ENCODE peak calls at places on chromosome 11, in five cellular contexts. L is NCI-H1092; Z is A549; I is activated T-helper 1 cell treated with anti-CD3 and anti-CD28 coated beads, Interleukin-2, amount 50 U/mL, for 16 hours; S is iris pigment epithelial cell. U is an unnamed sample.

GRCh38 chr11:2314525-2315394 is 12.9 kb downstream of the TSPAN32 start:
- DNase-seq in L (peak; percentile 96), Z (no peak), I (no peak), S (peak; percentile 43), U (peak; percentile 96)

GRCh38 chr11:63814383-63814736 is 1.1 kb downstream of the SPINDOC start:
- DNase-seq in L (no peak), Z (no peak), I (no peak), S (peak; percentile 28), U (no peak)

GRCh38 chr11:130449996-130450419 is 1.6 kb downstream of the ADAMTS15 start:
- DNase-seq in L (no peak), Z (no peak), I (no peak), S (peak; percentile 62), U (peak; percentile 90)

GRCh38 chr11:15569626-15570025 is 454.9 kb downstream of the INSC start:
- DNase-seq in L (no peak), Z (no peak), I (no peak), S (no peak), U (peak; percentile 27)

GRCh38 chr11:105790841-105791240 is 181.0 kb downstream of the GRIA4 start:
- DNase-seq in L (no peak), Z (no peak), I (no peak), S (no peak), U (no peak)

GRCh38 chr11:18313985-18314763 is 7.8 kb downstream of the HPS5 start:
- DNase-seq in L (no peak), Z (no peak), I (no peak), S (peak; percentile 89), U (peak; percentile 44)

GRCh38 chr11:75718406-75719088 is 909 bp downstream of the MOGAT2 start:
- DNase-seq in L (no peak), Z (no peak), I (no peak), S (no peak), U (peak; percentile 8)

GRCh38 chr11:66951927-66952337 is 6.3 kb downstream of the PC start:
- DNase-seq in L (peak; percentile 62), Z (no peak), I (no peak), S (no peak), U (peak; percentile 32)

GRCh38 chr11:1785749-1786261 is 22.1 kb upstream of the CTSD start:
- DNase-seq in L (no peak), Z (no peak), I (no peak), S (no peak), U (no peak)

GRCh38 chr11:129995163-129995562 is 7.5 kb downstream of the PRDM10 start:
- DNase-seq in L (no peak), Z (no peak), I (no peak), S (no peak), U (no peak)

GRCh38 chr11:119375629-119376196 is 5.8 kb downstream of the USP2 start:
- DNase-seq in L (no peak), Z (no peak), I (no peak), S (peak; percentile 66), U (peak; percentile 71)

GRCh38 chr11:26297179-26297970 is 34.6 kb upstream of the ANO3 start:
- DNase-seq in L (peak; percentile 4), Z (peak; percentile 18), I (no peak), S (peak; percentile 85), U (peak; percentile 87)

GRCh38 chr11:120626791-120627190 is 115.2 kb downstream of the GRIK4 start:
- DNase-seq in L (no peak), Z (no peak), I (no peak), S (no peak), U (no peak)

GRCh38 chr11:120199613-120200012 is 11.2 kb upstream of the OAF start:
- DNase-seq in L (no peak), Z (no peak), I (no peak), S (no peak), U (no peak)

GRCh38 chr11:34276465-34276864 is 81.3 kb downstream of the ABTB2 start:
- DNase-seq in L (no peak), Z (no peak), I (no peak), S (no peak), U (no peak)

GRCh38 chr11:3148990-3149851 is 15.9 kb downstream of the OSBPL5 start:
- DNase-seq in L (no peak), Z (no peak), I (no peak), S (no peak), U (no peak)

GRCh38 chr11:6737872-6738466 is 33.8 kb downstream of the OR2AG2 start:
- DNase-seq in L (no peak), Z (peak; percentile 36), I (peak; percentile 18), S (peak; percentile 53), U (peak; percentile 57)

GRCh38 chr11:123580137-123580536 is 74.3 kb downstream of the SCN3B start:
- DNase-seq in L (no peak), Z (no peak), I (no peak), S (no peak), U (no peak)

GRCh38 chr11:79439893-79440450 is 858 bp downstream of the TENM4 start:
- DNase-seq in L (peak; percentile 65), Z (no peak), I (no peak), S (peak; percentile 29), U (no peak)